ENCODE peak calls at places on chromosome 1, in ten cellular contexts. D is neural progenitor cell, H is A549, J is fibroblast of pulmonary artery, V is ureter, G is GM19239, R is body of pancreas, T is Calu3, L is HCEC 1CT, Z is mesothelial cell of epicardium. C is an unnamed sample.

GRCh38 chr1:160194737-160195059 is 4.3 kb downstream of the CASQ1 start:
- DNase-seq in D (no peak), L (no peak), H (no peak), R (no peak), J (no peak), G (no peak), Z (no peak), T (no peak), V (no peak), C (no peak)

GRCh38 chr1:203593723-203594122 is 32.9 kb upstream of the ATP2B4 start:
- DNase-seq in R (peak; percentile 40), Z (no peak), H (peak; percentile 40), L (peak; percentile 93), V (no peak), T (peak; percentile 39), G (peak; percentile 26), D (no peak), J (peak; percentile 52), C (no peak)

GRCh38 chr1:186682721-186683120 is 2.5 kb upstream of the PTGS2 start:
- DNase-seq in J (peak; percentile 66), H (no peak), T (no peak), D (no peak), G (no peak), V (no peak), Z (no peak), R (no peak), L (peak; percentile 55), C (no peak)

GRCh38 chr1:116513956-116514355 is 56.9 kb downstream of the CD58 start:
- DNase-seq in L (no peak), H (no peak), T (no peak), D (no peak), G (no peak), R (no peak), J (no peak), V (no peak), Z (no peak), C (no peak)

GRCh38 chr1:166113031-166113430 is 53.8 kb downstream of the FAM78B start:
- DNase-seq in G (no peak), D (no peak), J (no peak), R (no peak), L (no peak), V (no peak), H (no peak), T (no peak), Z (no peak), C (no peak)

GRCh38 chr1:200911361-200911760 is 16.7 kb downstream of the INAVA start:
- DNase-seq in T (no peak), R (no peak), J (no peak), V (no peak), G (no peak), L (no peak), Z (no peak), H (no peak), D (no peak), C (no peak)

GRCh38 chr1:24874611-24875225 is 55.4 kb downstream of the RUNX3 start:
- DNase-seq in D (peak; percentile 32), J (no peak), H (no peak), R (no peak), G (no peak), L (no peak), T (peak; percentile 11), Z (no peak), V (no peak), C (no peak)

GRCh38 chr1:154883919-154884867 is 14.1 kb upstream of the KCNN3 start:
- DNase-seq in Z (no peak), D (no peak), H (no peak), T (no peak), R (no peak), L (no peak), G (no peak), J (no peak), V (no peak), C (no peak)

GRCh38 chr1:33826711-33827110 is 37.2 kb upstream of the HMGB4 start:
- DNase-seq in H (no peak), R (no peak), T (no peak), G (no peak), Z (no peak), L (no peak), D (no peak), J (no peak), V (no peak), C (no peak)

GRCh38 chr1:56908619-56909340 is 54.2 kb downstream of the C8A start:
- DNase-seq in Z (no peak), R (no peak), L (peak; percentile 63), D (no peak), T (no peak), G (no peak), V (no peak), J (peak; percentile 45), H (no peak), C (no peak)

GRCh38 chr1:243407284-243408018 is 151.6 kb downstream of the SDCCAG8 start:
- DNase-seq in Z (no peak), T (no peak), J (peak; percentile 63), H (no peak), R (no peak), D (no peak), L (peak; percentile 63), V (no peak), G (no peak), C (peak; percentile 7)

GRCh38 chr1:221555689-221556433 is 186.0 kb downstream of the DUSP10 start:
- DNase-seq in Z (no peak), T (no peak), J (no peak), H (no peak), L (no peak), R (no peak), G (no peak), D (no peak), V (no peak), C (no peak)

GRCh38 chr1:117653732-117654484 is 48.1 kb downstream of the TENT5C start:
- DNase-seq in Z (no peak), J (peak; percentile 28), H (no peak), T (no peak), D (no peak), V (no peak), G (no peak), R (no peak), L (no peak), C (no peak)

GRCh38 chr1:156461781-156462647 is 38.6 kb downstream of the MEF2D start:
- DNase-seq in D (no peak), L (no peak), Z (no peak), V (no peak), G (no peak), H (no peak), J (no peak), R (no peak), T (no peak), C (peak; percentile 40)

GRCh38 chr1:40712405-40712944 is 21.0 kb downstream of the NFYC start:
- DNase-seq in D (no peak), J (no peak), V (no peak), G (no peak), H (no peak), Z (no peak), L (no peak), R (peak; percentile 32), T (no peak), C (no peak)

GRCh38 chr1:209176866-209177430 is 406.6 kb upstream of the CAMK1G start:
- DNase-seq in R (no peak), J (no peak), H (no peak), G (no peak), L (no peak), D (no peak), T (no peak), V (no peak), Z (no peak), C (no peak)

GRCh38 chr1:91501527-91501859 is 842 bp downstream of the CDC7 start:
- DNase-seq in J (peak; percentile 51), R (no peak), Z (no peak), H (peak; percentile 28), L (peak; percentile 42), G (no peak), T (no peak), V (no peak), D (no peak), C (peak; percentile 52)